ENCODE peak calls at places on chromosome 3, in nine cellular contexts. D, Z, J, V, G, W, R, K and I are unnamed samples.

GRCh38 chr3:23159929-23160328 is 43.2 kb upstream of the UBE2E2 start:
- DNase-seq in R (no peak), W (no peak), Z (no peak), D (peak), J (peak), G (peak), V (peak), K (peak), I (peak)

GRCh38 chr3:94716326-94717018 is 653.6 kb downstream of the NSUN3 start:
- DNase-seq in J (no peak), W (peak), K (no peak), V (no peak), G (no peak), D (no peak), R (no peak), Z (no peak), I (no peak)

GRCh38 chr3:31911643-31912042 is 69.4 kb downstream of the OSBPL10 start:
- DNase-seq in K (no peak), Z (no peak), W (no peak), J (no peak), V (peak), D (no peak), R (no peak), G (no peak), I (no peak)

GRCh38 chr3:24199775-24200247 is 254.7 kb downstream of the NR1D2 start:
- DNase-seq in R (no peak), V (peak), J (no peak), W (no peak), Z (no peak), G (peak), D (no peak), K (no peak), I (peak)

GRCh38 chr3:43369404-43370345 is 83.3 kb downstream of the SNRK start:
- DNase-seq in V (no peak), D (no peak), K (no peak), J (no peak), G (no peak), W (no peak), R (no peak), Z (no peak), I (no peak)

GRCh38 chr3:176739169-176739568 is 458.1 kb downstream of the TBL1XR1 start:
- DNase-seq in G (no peak), D (no peak), R (no peak), K (no peak), Z (no peak), J (no peak), V (no peak), W (no peak), I (no peak)

GRCh38 chr3:51955175-51955892 is at the start of gene GPR62:
- DNase-seq in R (no peak), V (no peak), J (no peak), K (no peak), Z (no peak), D (no peak), G (no peak), W (no peak), I (no peak)

GRCh38 chr3:116446037-116446436 is 750 bp upstream of the LSAMP start:
- DNase-seq in V (no peak), K (no peak), W (no peak), J (no peak), Z (no peak), R (no peak), D (no peak), G (no peak), I (no peak)

GRCh38 chr3:169161011-169161410 is 502.5 kb downstream of the MECOM start:
- DNase-seq in D (no peak), R (no peak), K (no peak), V (no peak), G (no peak), J (no peak), W (no peak), Z (no peak), I (no peak)

GRCh38 chr3:31692714-31693113 is 160.0 kb downstream of the STT3B start:
- DNase-seq in D (no peak), J (no peak), K (no peak), V (no peak), W (no peak), Z (no peak), G (no peak), R (no peak), I (no peak)

GRCh38 chr3:19147905-19148767 is at the start of gene KCNH8:
- DNase-seq in R (peak), G (peak), J (no peak), D (peak), K (no peak), V (no peak), W (peak), Z (no peak), I (no peak)

GRCh38 chr3:189530822-189531221 is 100.4 kb upstream of the TP63 start:
- DNase-seq in K (peak), R (no peak), J (peak), Z (no peak), V (peak), G (no peak), D (peak), W (no peak), I (no peak)